ENCODE peak calls at places on chromosomes 7 and 10, in seven cellular contexts. J is A549, N is cardiac muscle cell, G is tibial artery, V is IMR-90, E is PC-9, P is progenitor cell of endocrine pancreas. M is an unnamed sample.

GRCh38 chr10:73094249-73094850 is 2.3 kb downstream of the P4HA1 start:
- DNase-seq in J (peak; percentile 35), N (no peak), G (no peak), V (peak; percentile 19), E (peak; percentile 55), P (no peak), M (peak; percentile 34)

GRCh38 chr7:51016546-51016945 is 233.8 kb upstream of the GRB10 start:
- DNase-seq in J (no peak), N (no peak), G (no peak), V (no peak), E (no peak), P (no peak), M (no peak)

GRCh38 chr7:87574630-87575029 is 26.1 kb downstream of the ABCB1 start:
- DNase-seq in J (no peak), N (no peak), G (no peak), V (peak; percentile 86), E (peak; percentile 40), P (no peak), M (no peak)

GRCh38 chr10:62112325-62112724 is 156.3 kb downstream of the RTKN2 start:
- DNase-seq in J (peak; percentile 25), N (no peak), G (no peak), V (no peak), E (peak; percentile 98), P (no peak), M (no peak)

GRCh38 chr10:96833220-96834001 is 1.3 kb downstream of the LCOR start:
- DNase-seq in J (peak; percentile 24), N (peak; percentile 53), G (no peak), V (peak; percentile 23), E (no peak), P (no peak), M (peak; percentile 19)

GRCh38 chr7:150323682-150324365 is 479 bp upstream of the ACTR3C start:
- DNase-seq in J (no peak), N (peak; percentile 21), G (no peak), V (no peak), E (peak; percentile 46), P (no peak), M (peak; percentile 24)

GRCh38 chr10:93821051-93821772 is 63.5 kb downstream of the LGI1 start:
- DNase-seq in J (peak; percentile 61), N (peak; percentile 45), G (no peak), V (peak; percentile 58), E (peak; percentile 44), P (no peak), M (peak; percentile 41)

GRCh38 chr7:139901411-139901810 is 72.3 kb downstream of the TBXAS1 start:
- DNase-seq in J (no peak), N (no peak), G (no peak), V (no peak), E (no peak), P (no peak), M (peak; percentile 30)

GRCh38 chr10:31774291-31774900 is 154.2 kb downstream of the ARHGAP12 start:
- DNase-seq in J (no peak), N (no peak), G (no peak), V (peak; percentile 35), E (no peak), P (no peak), M (no peak)

GRCh38 chr7:7051221-7051877 is 131.0 kb upstream of the C1GALT1 start:
- DNase-seq in J (peak; percentile 6), N (no peak), G (no peak), V (no peak), E (no peak), P (no peak), M (peak; percentile 34)

GRCh38 chr7:125555921-125556320 is 626.3 kb upstream of the POT1 start:
- DNase-seq in J (no peak), N (peak; percentile 41), G (no peak), V (no peak), E (no peak), P (no peak), M (no peak)

GRCh38 chr10:2212196-2212719 is 474.9 kb upstream of the ADARB2 start:
- DNase-seq in J (no peak), N (no peak), G (no peak), V (no peak), E (no peak), P (no peak), M (no peak)

GRCh38 chr10:73413528-73414229 is at the start of gene ANXA7:
- DNase-seq in J (peak; percentile 88), N (peak; percentile 95), G (peak; percentile 90), V (peak; percentile 75), E (peak; percentile 85), P (peak; percentile 95), M (peak; percentile 93)

GRCh38 chr10:5609952-5610616 is 56.3 kb downstream of the ASB13 start:
- DNase-seq in J (peak; percentile 81), N (peak; percentile 50), G (no peak), V (no peak), E (peak; percentile 83), P (no peak), M (no peak)

GRCh38 chr7:83413831-83414230 is 235.1 kb downstream of the SEMA3E start:
- DNase-seq in J (no peak), N (peak; percentile 60), G (no peak), V (no peak), E (no peak), P (no peak), M (no peak)

GRCh38 chr7:98760201-98760651 is 109.6 kb downstream of the TMEM130 start:
- DNase-seq in J (no peak), N (no peak), G (peak; percentile 45), V (no peak), E (no peak), P (no peak), M (no peak)

GRCh38 chr10:77756319-77757232 is 119.0 kb upstream of the KCNMA1 start:
- DNase-seq in J (peak; percentile 68), N (peak; percentile 85), G (no peak), V (peak; percentile 74), E (peak; percentile 41), P (peak; percentile 33), M (peak; percentile 66)
- TF ChIP-seq CTCF in J (peak; percentile 77), N (peak; percentile 86), G (peak; percentile 44), V (peak; percentile 93), E (peak; percentile 90), P (peak; percentile 75), M (peak; percentile 71)

GRCh38 chr10:91880310-91880709 is 29.0 kb downstream of the FGFBP3 start:
- DNase-seq in J (peak; percentile 29), N (no peak), G (no peak), V (no peak), E (peak; percentile 78), P (no peak), M (no peak)
- TF ChIP-seq CTCF in J (no peak), N (no peak), G (peak; percentile 24), V (no peak), E (no peak), P (peak; percentile 10), M (no peak)

GRCh38 chr10:80170026-80170425 is 35.3 kb downstream of the ANXA11 start:
- DNase-seq in J (no peak), N (no peak), G (no peak), V (no peak), E (no peak), P (no peak), M (no peak)

GRCh38 chr10:80167471-80167870 is 34.9 kb downstream of the PLAC9 start:
- DNase-seq in J (no peak), N (no peak), G (no peak), V (no peak), E (no peak), P (no peak), M (no peak)

GRCh38 chr10:80170641-80171040 is 34.7 kb downstream of the ANXA11 start:
- DNase-seq in J (no peak), N (no peak), G (no peak), V (no peak), E (no peak), P (no peak), M (no peak)

GRCh38 chr10:80168111-80168511 is 35.6 kb downstream of the PLAC9 start:
- DNase-seq in J (no peak), N (no peak), G (no peak), V (no peak), E (no peak), P (no peak), M (no peak)

DNA sequence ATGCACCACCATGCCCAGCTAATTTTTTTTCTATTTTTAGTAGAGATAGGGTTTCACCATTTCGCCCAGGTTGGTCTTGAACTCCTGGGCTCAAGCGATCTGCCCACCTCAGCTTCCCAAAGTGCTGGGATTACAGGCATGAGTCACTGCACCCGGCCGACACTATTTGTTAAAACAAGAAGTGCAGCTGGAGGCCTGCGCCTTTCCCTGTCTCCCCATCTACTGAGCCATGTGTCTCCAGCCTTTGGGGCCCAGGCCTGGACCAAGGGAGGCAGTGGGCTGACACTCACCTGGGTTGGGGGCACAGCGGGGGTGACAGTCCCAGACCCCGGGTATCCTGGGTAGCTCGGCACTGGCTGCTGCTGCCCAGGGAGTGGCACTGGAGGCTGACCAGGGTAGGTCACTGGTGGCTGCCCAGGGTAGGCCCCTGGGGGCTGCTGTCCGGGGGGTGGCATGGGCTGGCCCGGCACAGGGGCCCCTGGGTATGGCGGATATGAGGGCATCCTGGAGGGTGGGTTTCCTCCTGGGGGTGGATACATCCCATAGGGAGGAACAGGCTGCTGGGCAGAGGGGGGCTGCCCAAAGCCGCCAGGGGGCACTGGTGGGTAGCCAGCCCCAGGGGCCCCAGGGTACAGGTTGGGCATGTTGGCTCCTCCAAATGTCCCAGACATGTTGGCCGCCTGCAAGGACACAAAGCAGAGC is 36.3 kb downstream of the PLAC9 start:
- DNase-seq in J (no peak), N (no peak), G (no peak), V (peak; percentile 47), E (no peak), P (no peak), M (peak; percentile 38)
- TF ChIP-seq CTCF in J (peak; percentile 47), N (peak; percentile 34), G (no peak), V (no peak), E (peak; percentile 26), P (peak; percentile 34), M (peak; percentile 60)

GRCh38 chr10:16817125-16818019 is at the start of gene RSU1:
- DNase-seq in J (peak; percentile 99), N (peak; percentile 100), G (peak; percentile 100), V (peak; percentile 100), E (peak; percentile 96), P (peak; percentile 99), M (peak; percentile 99)
- TF ChIP-seq CTCF in J (no peak), N (no peak), G (no peak), V (no peak), E (no peak), P (no peak), M (no peak)

GRCh38 chr7:2660359-2661095 is 27.5 kb upstream of the AMZ1 start:
- DNase-seq in J (no peak), N (no peak), G (no peak), V (no peak), E (no peak), P (no peak), M (no peak)
- TF ChIP-seq CTCF in J (peak; percentile 30), N (peak; percentile 45), G (no peak), V (peak; percentile 23), E (peak; percentile 41), P (peak; percentile 31), M (no peak)